ENCODE peak calls at places on chromosomes 4 and X, in eight cellular contexts. T, V, L, F, C, D, R and A are unnamed samples.

GRCh38 chrX:142089193-142089592 is 115.9 kb downstream of the MAGEC2 start:
- DNase-seq in V (peak; percentile 36), R (peak; percentile 40), L (peak; percentile 3), T (no peak), D (no peak), F (no peak), C (peak; percentile 4), A (no peak)

GRCh38 chrX:25531096-25531495 is 515.3 kb upstream of the ARX start:
- DNase-seq in C (peak; percentile 37), L (no peak), F (no peak), R (peak; percentile 64), D (no peak), V (no peak), T (no peak), A (no peak)

GRCh38 chr4:142615324-142615665 is 230.8 kb downstream of the INPP4B start:
- DNase-seq in F (no peak), R (peak; percentile 53), V (peak; percentile 61), T (peak; percentile 67), L (peak; percentile 37), D (no peak), C (peak; percentile 85), A (no peak)

GRCh38 chr4:152211936-152212675 is 323.8 kb downstream of the FBXW7 start:
- DNase-seq in R (no peak), D (no peak), V (no peak), T (no peak), C (no peak), L (no peak), F (peak; percentile 7), A (no peak)

GRCh38 chr4:6019316-6020263 is 1.4 kb upstream of the C4orf50 start:
- DNase-seq in T (no peak), D (no peak), F (peak; percentile 74), V (peak; percentile 51), R (peak; percentile 52), L (peak; percentile 10), C (peak; percentile 38), A (peak; percentile 67)

GRCh38 chr4:152988721-152989553 is 52.8 kb downstream of the FHDC1 start:
- DNase-seq in F (no peak), R (no peak), C (no peak), V (no peak), L (no peak), T (no peak), D (no peak), A (no peak)

GRCh38 chr4:146340798-146341197 is 126.5 kb downstream of the REELD1 start:
- DNase-seq in D (no peak), L (no peak), F (no peak), T (no peak), C (peak; percentile 53), V (no peak), R (peak; percentile 53), A (no peak)

GRCh38 chr4:52914051-52914605 is 52.0 kb downstream of the RASL11B start:
- DNase-seq in F (no peak), C (peak; percentile 90), R (peak; percentile 72), V (no peak), L (peak; percentile 32), T (peak; percentile 52), D (no peak), A (no peak)

GRCh38 chrX:78105944-78106650 is 2.0 kb downstream of the PGK1 start:
- DNase-seq in V (no peak), F (no peak), C (no peak), R (no peak), D (no peak), L (no peak), T (no peak), A (no peak)

GRCh38 chr4:153804742-153805141 is 15.9 kb upstream of the SFRP2 start:
- DNase-seq in F (no peak), T (no peak), C (no peak), V (no peak), L (no peak), D (no peak), R (no peak), A (no peak)

GRCh38 chrX:115892056-115892708 is 278.4 kb upstream of the AGTR2 start:
- DNase-seq in C (peak; percentile 6), L (no peak), F (no peak), V (no peak), D (no peak), T (no peak), R (no peak), A (no peak)

GRCh38 chr4:152265149-152265621 is 270.7 kb downstream of the FBXW7 start:
- DNase-seq in R (peak; percentile 77), F (no peak), V (peak; percentile 52), D (no peak), C (peak; percentile 98), T (peak; percentile 98), L (no peak), A (no peak)

GRCh38 chr4:105196523-105197145 is 50.0 kb downstream of the TET2 start:
- DNase-seq in L (no peak), D (no peak), V (peak; percentile 6), R (peak; percentile 41), T (no peak), C (no peak), F (no peak), A (no peak)

GRCh38 chrX:46710425-46710824 is 48.5 kb downstream of the SLC9A7 start:
- DNase-seq in L (no peak), T (no peak), F (no peak), V (peak; percentile 26), C (peak; percentile 57), D (no peak), R (peak; percentile 51), A (no peak)

GRCh38 chr4:173252024-173252935 is 81.9 kb downstream of the HMGB2 start:
- DNase-seq in L (peak; percentile 97), R (peak; percentile 100), F (peak; percentile 14), T (peak; percentile 96), V (peak; percentile 72), D (no peak), C (peak; percentile 92), A (no peak)

GRCh38 chr4:184939978-184940377 is 78.3 kb upstream of the HELT start:
- DNase-seq in C (no peak), L (no peak), R (no peak), D (no peak), F (no peak), T (no peak), V (no peak), A (no peak)

GRCh38 chr4:91525627-91526026 is 778.1 kb upstream of the GRID2 start:
- DNase-seq in V (no peak), R (no peak), D (no peak), C (no peak), F (no peak), L (no peak), T (no peak), A (no peak)

GRCh38 chrX:72475338-72475737 is 97.3 kb downstream of the HDAC8 start:
- DNase-seq in F (no peak), V (no peak), T (no peak), L (no peak), R (no peak), D (no peak), C (no peak), A (no peak)

GRCh38 chr4:94595880-94596483 is 144.2 kb downstream of the PDLIM5 start:
- DNase-seq in C (peak; percentile 84), T (no peak), L (peak; percentile 38), V (peak; percentile 66), R (peak; percentile 81), F (no peak), D (no peak), A (no peak)
- TF ChIP-seq CTCF in C (peak; percentile 53), T (peak; percentile 37), L (peak; percentile 11), V (peak; percentile 74), R (peak; percentile 59), F (peak; percentile 68), D (peak; percentile 62), A (peak; percentile 85)

GRCh38 chrX:42102586-42103282 is 179.4 kb upstream of the CASK start:
- DNase-seq in D (no peak), C (peak; percentile 90), L (no peak), V (no peak), F (no peak), R (peak; percentile 13), T (no peak), A (no peak)
- TF ChIP-seq CTCF in D (no peak), C (peak; percentile 27), L (no peak), V (no peak), F (no peak), R (peak; percentile 10), T (no peak), A (no peak)

DNA sequence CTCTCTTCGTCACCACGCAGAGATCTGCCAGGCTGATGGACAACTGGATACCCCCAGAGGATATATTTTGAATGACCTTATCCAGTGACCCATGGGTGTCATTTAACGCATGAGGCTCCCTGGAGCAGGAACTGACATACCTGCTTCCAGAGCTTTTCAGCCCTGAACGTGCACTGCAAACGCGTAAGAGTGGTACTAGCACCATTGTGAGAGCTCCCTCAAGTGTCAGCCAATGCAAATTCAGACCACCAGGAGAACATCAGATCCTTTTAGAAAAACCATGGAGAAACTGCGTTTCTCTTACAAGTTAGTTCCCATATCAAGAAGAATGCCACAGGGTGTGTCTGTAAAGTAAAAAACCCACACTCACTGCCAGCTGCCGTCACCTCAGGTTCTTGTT is 7.3 kb downstream of the TREX2 start:
- DNase-seq in F (no peak), V (peak; percentile 40), C (peak; percentile 47), D (no peak), T (no peak), L (peak; percentile 4), R (peak; percentile 61), A (no peak)
- TF ChIP-seq CTCF in F (no peak), V (peak; percentile 27), C (peak; percentile 53), D (no peak), T (no peak), L (peak; percentile 24), R (peak; percentile 64), A (peak; percentile 39)

DNA sequence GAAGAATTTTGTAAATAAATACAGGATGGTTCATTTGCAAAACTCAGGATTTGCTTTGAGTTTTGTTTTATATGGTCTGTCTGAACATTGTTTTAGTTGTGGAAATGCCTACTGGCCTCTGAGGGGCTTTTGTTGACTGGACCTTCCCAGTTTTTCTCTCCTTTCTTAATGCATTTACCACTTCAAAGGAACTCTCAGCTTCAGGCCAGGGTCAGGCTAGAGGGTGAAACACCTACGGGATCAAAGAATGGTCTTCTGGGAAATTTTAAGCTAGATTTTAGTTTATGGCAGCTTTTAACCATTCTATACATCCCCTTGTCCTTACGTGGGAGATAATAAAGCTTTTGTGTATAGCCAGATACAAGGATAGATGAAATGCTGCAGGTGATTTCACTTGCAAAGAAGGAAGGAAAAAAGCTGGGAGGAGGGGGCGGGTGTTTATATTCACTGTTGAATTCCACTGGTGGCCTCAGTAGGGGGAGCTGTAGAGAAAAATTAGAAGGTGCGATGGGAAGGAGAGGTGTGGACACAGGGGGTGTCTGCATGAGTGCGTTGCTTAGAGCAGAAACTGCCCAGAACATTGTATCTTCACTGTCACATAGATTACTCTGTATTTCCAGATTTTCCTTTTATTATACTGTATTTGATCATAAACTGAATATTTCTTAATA is 151.8 kb downstream of the TSPAN5 start:
- DNase-seq in V (no peak), R (peak; percentile 30), D (no peak), T (no peak), F (no peak), L (no peak), C (no peak), A (peak; percentile 16)
- TF ChIP-seq CTCF in V (peak; percentile 31), R (peak; percentile 47), D (no peak), T (peak; percentile 10), F (peak; percentile 38), L (no peak), C (peak; percentile 7), A (peak; percentile 37)

DNA sequence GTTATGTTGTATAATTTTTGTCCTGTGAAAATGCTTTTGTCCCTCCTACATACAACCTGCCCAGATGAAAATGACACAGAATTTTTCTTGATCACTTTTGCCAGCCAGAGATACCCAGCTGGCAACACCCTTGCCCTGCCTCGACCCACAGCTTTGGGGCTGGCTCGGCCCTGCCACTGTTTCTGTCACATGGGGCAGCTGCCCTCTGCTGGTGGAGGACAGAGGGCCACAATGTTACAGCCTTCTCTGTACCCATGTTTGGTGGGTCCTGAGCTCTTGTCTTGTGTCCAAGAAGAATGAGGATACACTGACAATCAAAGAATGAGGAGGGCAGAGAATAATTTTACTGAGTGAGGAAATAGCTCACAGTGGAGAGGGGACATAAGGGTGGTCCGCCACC is 31.1 kb downstream of the BMP15 start:
- DNase-seq in V (peak; percentile 0), T (no peak), C (no peak), R (peak; percentile 0), D (peak; percentile 54), L (no peak), F (peak; percentile 4), A (no peak)
- TF ChIP-seq CTCF in V (peak; percentile 19), T (peak; percentile 49), C (peak; percentile 22), R (peak; percentile 34), D (no peak), L (peak; percentile 43), F (no peak), A (peak; percentile 34)